ENCODE peak calls at places on chromosomes 16 and 17, in ten cellular contexts. B is left ventricle myocardium inferior, H is cardiac muscle cell, I is aorta, M is heart left ventricle, Z is stomach, O is HCT116, J is colonic mucosa, K is thoracic aorta, F is upper lobe of left lung. R is an unnamed sample.
A peak's percentile ranks its signal among the peaks of the same experiment; 100 is the strongest.

GRCh38 chr17:30187528-30187927 is 48.0 kb downstream of the SLC6A4 start:
- DNase-seq in B (no peak), H (no peak), I (no peak), M (no peak), Z (no peak), O (no peak), J (no peak), K (no peak), F (no peak), R (no peak)

GRCh38 chr17:62703776-62704380 is 76.4 kb downstream of the MRC2 start:
- DNase-seq in B (peak; percentile 77), H (peak; percentile 87), I (peak; percentile 81), M (peak; percentile 80), Z (peak; percentile 83), O (no peak), J (peak; percentile 67), K (no peak), F (peak; percentile 84), R (peak; percentile 36)

GRCh38 chr16:68490829-68491575 is 42.7 kb upstream of the SMPD3 start:
- DNase-seq in B (no peak), H (no peak), I (no peak), M (no peak), Z (peak; percentile 90), O (peak; percentile 74), J (peak; percentile 81), K (no peak), F (peak; percentile 83), R (no peak)

GRCh38 chr17:18966831-18967624 is 15.1 kb downstream of the SLC5A10 start:
- DNase-seq in B (peak; percentile 36), H (peak; percentile 68), I (no peak), M (no peak), Z (peak; percentile 55), O (no peak), J (peak; percentile 18), K (no peak), F (no peak), R (no peak)

GRCh38 chr17:76202516-76202915 is 37.8 kb downstream of the RNF157 start:
- DNase-seq in B (no peak), H (no peak), I (no peak), M (no peak), Z (no peak), O (no peak), J (no peak), K (no peak), F (no peak), R (no peak)

GRCh38 chr16:63787014-63787413 is 1334.8 kb downstream of the CDH11 start:
- DNase-seq in B (no peak), H (no peak), I (no peak), M (no peak), Z (no peak), O (no peak), J (no peak), K (no peak), F (no peak), R (no peak)

GRCh38 chr16:50102046-50102756 is 36.4 kb downstream of the HEATR3 start:
- DNase-seq in B (no peak), H (no peak), I (no peak), M (no peak), Z (no peak), O (no peak), J (no peak), K (no peak), F (no peak), R (peak; percentile 7)

GRCh38 chr16:57013268-57013667 is 23.9 kb downstream of the NLRC5 start:
- DNase-seq in B (no peak), H (no peak), I (no peak), M (no peak), Z (no peak), O (no peak), J (no peak), K (no peak), F (no peak), R (no peak)

GRCh38 chr17:48816774-48817590 is at the start of gene TTLL6:
- DNase-seq in B (peak; percentile 84), H (peak; percentile 95), I (peak; percentile 82), M (peak; percentile 86), Z (peak; percentile 92), O (peak; percentile 89), J (peak; percentile 96), K (peak; percentile 23), F (peak; percentile 93), R (peak; percentile 17)

GRCh38 chr16:58346831-58347371 is 45.4 kb upstream of the GINS3 start:
- DNase-seq in B (no peak), H (peak; percentile 27), I (no peak), M (no peak), Z (no peak), O (no peak), J (no peak), K (no peak), F (no peak), R (peak; percentile 11)
- H3K27ac ChIP-seq in B (peak overlapping the region; percentile 78), H (peak overlapping the region; percentile 53), I (no peak overlapping the region), M (peak overlapping the region; percentile 46), Z (no peak overlapping the region), O (no peak overlapping the region), J (no peak overlapping the region), K (no peak overlapping the region), F (no peak overlapping the region), R (peak overlapping the region; percentile 85)

GRCh38 chr16:11625769-11626168 is 39.0 kb upstream of the LITAF start:
- DNase-seq in B (no peak), H (no peak), I (no peak), M (no peak), Z (no peak), O (no peak), J (no peak), K (no peak), F (no peak), R (no peak)
- H3K27ac ChIP-seq in B (no peak overlapping the region), H (no peak overlapping the region), I (no peak overlapping the region), M (no peak overlapping the region), Z (no peak overlapping the region), O (no peak overlapping the region), J (no peak overlapping the region), K (no peak overlapping the region), F (peak overlapping the region; percentile 83), R (no peak overlapping the region)

DNA sequence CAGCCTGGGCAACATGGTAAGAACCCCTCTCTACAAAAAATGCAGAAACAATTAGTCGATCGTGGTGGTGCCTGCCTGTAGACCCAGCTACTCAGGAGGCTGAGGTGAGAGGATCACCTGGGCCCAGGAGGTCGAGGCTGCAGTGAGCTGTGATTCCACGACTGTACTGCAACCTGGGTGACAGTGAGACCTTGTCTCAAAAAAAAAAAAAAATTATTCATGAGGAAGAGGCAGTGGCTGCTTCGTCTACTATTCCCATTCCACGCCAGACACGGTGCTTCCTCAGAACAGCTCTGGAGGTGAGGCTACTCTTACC is 52.2 kb upstream of the GSE1 start:
- DNase-seq in B (no peak), H (no peak), I (no peak), M (no peak), Z (no peak), O (no peak), J (no peak), K (no peak), F (no peak), R (no peak)
- H3K27ac ChIP-seq in B (no peak overlapping the region), H (peak overlapping the region; percentile 85), I (no peak overlapping the region), M (no peak overlapping the region), Z (peak overlapping the region; percentile 79), O (no peak overlapping the region), J (no peak overlapping the region), K (no peak overlapping the region), F (peak overlapping the region; percentile 85), R (no peak overlapping the region)

GRCh38 chr16:47459603-47460002 is 1.3 kb downstream of the ITFG1 start:
- DNase-seq in B (no peak), H (no peak), I (no peak), M (no peak), Z (no peak), O (no peak), J (no peak), K (no peak), F (no peak), R (no peak)
- H3K27ac ChIP-seq in B (peak overlapping the region; percentile 99), H (peak overlapping the region; percentile 100), I (no peak overlapping the region), M (no peak overlapping the region), Z (peak overlapping the region; percentile 97), O (peak overlapping the region; percentile 97), J (no peak overlapping the region), K (peak overlapping the region; percentile 99), F (no peak overlapping the region), R (no peak overlapping the region)

GRCh38 chr16:70577256-70577698 is 53.7 kb downstream of the SF3B3 start:
- DNase-seq in B (no peak), H (no peak), I (peak; percentile 90), M (no peak), Z (no peak), O (peak; percentile 8), J (no peak), K (peak; percentile 74), F (no peak), R (no peak)
- H3K27ac ChIP-seq in B (peak overlapping the region; percentile 22), H (peak overlapping the region; percentile 73), I (peak overlapping the region; percentile 68), M (no peak overlapping the region), Z (no peak overlapping the region), O (peak overlapping the region; percentile 34), J (no peak overlapping the region), K (peak overlapping the region; percentile 74), F (no peak overlapping the region), R (no peak overlapping the region)

GRCh38 chr16:53901396-53901795 is 197.4 kb downstream of the FTO start:
- DNase-seq in B (no peak), H (no peak), I (no peak), M (no peak), Z (no peak), O (no peak), J (no peak), K (no peak), F (no peak), R (no peak)
- H3K27ac ChIP-seq in B (no peak overlapping the region), H (peak overlapping the region; percentile 67), I (no peak overlapping the region), M (no peak overlapping the region), Z (no peak overlapping the region), O (no peak overlapping the region), J (no peak overlapping the region), K (no peak overlapping the region), F (peak overlapping the region; percentile 16), R (no peak overlapping the region)

DNA sequence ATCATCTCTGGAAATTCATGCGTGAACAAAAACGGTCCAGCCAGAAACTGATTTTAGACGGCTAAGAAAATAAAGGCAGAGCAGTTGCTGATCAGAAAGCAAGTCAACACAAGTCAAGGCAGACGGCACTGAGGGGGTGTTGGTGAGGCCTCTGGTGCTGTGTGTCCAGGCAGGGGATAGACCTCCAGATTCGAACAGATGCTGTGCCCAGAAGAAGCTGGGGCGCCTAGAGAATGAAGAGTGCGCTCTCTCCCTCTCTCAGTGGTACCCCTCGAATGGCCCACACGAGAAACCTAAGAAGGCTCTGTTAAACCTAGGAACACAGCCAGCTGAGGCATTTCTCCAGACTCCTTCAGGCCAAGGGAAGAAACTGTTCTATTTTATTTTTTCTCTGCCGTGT is 178.3 kb downstream of the PMP22 start:
- DNase-seq in B (no peak), H (no peak), I (no peak), M (no peak), Z (no peak), O (no peak), J (no peak), K (no peak), F (no peak), R (no peak)
- H3K27ac ChIP-seq in B (peak overlapping the region; percentile 84), H (no peak overlapping the region), I (no peak overlapping the region), M (no peak overlapping the region), Z (no peak overlapping the region), O (no peak overlapping the region), J (no peak overlapping the region), K (no peak overlapping the region), F (no peak overlapping the region), R (no peak overlapping the region)